ENCODE peak calls at places on chromosomes 3 and 15, in four cellular contexts. H is transverse colon, S is H1, O is upper lobe of left lung. Z is an unnamed sample.

GRCh38 chr3:137962251-137962650 is 47.7 kb upstream of the CLDN18 start:
- DNase-seq in H (no peak), S (no peak), O (no peak), Z (no peak)

GRCh38 chr15:73319460-73320245 is 49.1 kb downstream of the HCN4 start:
- DNase-seq in H (no peak), S (no peak), O (no peak), Z (no peak)

GRCh38 chr15:49881433-49881832 is 237.6 kb downstream of the ATP8B4 start:
- DNase-seq in H (no peak), S (no peak), O (no peak), Z (no peak)

GRCh38 chr15:40420793-40421192 is 15.2 kb downstream of the IVD start:
- DNase-seq in H (peak; percentile 86), S (no peak), O (no peak), Z (peak; percentile 93)

GRCh38 chr3:168081171-168081771 is 14.5 kb downstream of the GOLIM4 start:
- DNase-seq in H (no peak), S (no peak), O (no peak), Z (no peak)

GRCh38 chr3:5197470-5198312 is 10.2 kb downstream of the EDEM1 start:
- DNase-seq in H (no peak), S (no peak), O (no peak), Z (no peak)

GRCh38 chr3:150469031-150469930 is 61.2 kb downstream of the TSC22D2 start:
- DNase-seq in H (peak; percentile 73), S (peak; percentile 9), O (peak; percentile 50), Z (no peak)

GRCh38 chr15:40114218-40114617 is 5.5 kb upstream of the BMF start:
- DNase-seq in H (no peak), S (no peak), O (no peak), Z (no peak)

GRCh38 chr15:65993762-65994161 is 124.5 kb downstream of the RAB11A start:
- DNase-seq in H (no peak), S (no peak), O (no peak), Z (no peak)

GRCh38 chr15:63277044-63277892 is at the start of gene APH1B:
- DNase-seq in H (peak; percentile 90), S (peak; percentile 36), O (peak; percentile 97), Z (peak; percentile 86)

GRCh38 chr3:155673411-155673810 is 71.5 kb downstream of the PLCH1 start:
- DNase-seq in H (no peak), S (no peak), O (no peak), Z (no peak)

GRCh38 chr15:74442604-74443003 is 8.8 kb upstream of the SEMA7A start:
- DNase-seq in H (no peak), S (no peak), O (no peak), Z (no peak)

GRCh38 chr3:45537960-45538640 is 56.5 kb upstream of the LIMD1 start:
- DNase-seq in H (peak; percentile 39), S (no peak), O (no peak), Z (no peak)

GRCh38 chr15:98342911-98343310 is 305.4 kb upstream of the IGF1R start:
- DNase-seq in H (no peak), S (no peak), O (no peak), Z (no peak)

GRCh38 chr15:41150279-41150678 is 34.2 kb upstream of the INO80 start:
- DNase-seq in H (no peak), S (no peak), O (no peak), Z (no peak)

GRCh38 chr3:64623125-64623524 is 64.7 kb downstream of the ADAMTS9 start:
- DNase-seq in H (no peak), S (no peak), O (no peak), Z (no peak)

GRCh38 chr15:40054746-40055575 is 16.0 kb upstream of the SRP14 start:
- DNase-seq in H (peak; percentile 72), S (no peak), O (no peak), Z (peak; percentile 84)

GRCh38 chr3:194079702-194080172 is 56.2 kb upstream of the HES1 start:
- DNase-seq in H (no peak), S (no peak), O (no peak), Z (no peak)

GRCh38 chr3:194080473-194080872 is 55.5 kb upstream of the HES1 start:
- DNase-seq in H (no peak), S (no peak), O (no peak), Z (peak; percentile 4)

GRCh38 chr3:194081826-194082225 is 54.1 kb upstream of the HES1 start:
- DNase-seq in H (no peak), S (no peak), O (no peak), Z (no peak)

GRCh38 chr3:194082596-194083220 is 53.2 kb upstream of the HES1 start:
- DNase-seq in H (no peak), S (no peak), O (peak; percentile 51), Z (no peak)

GRCh38 chr3:194080913-194081800 is 54.8 kb upstream of the HES1 start:
- DNase-seq in H (peak; percentile 46), S (no peak), O (no peak), Z (no peak)
- TF ChIP-seq POLR2AphosphoS5 in H (no peak), S (no peak), O (no peak), Z (no peak)

GRCh38 chr15:43776101-43776717 is 557 bp downstream of the ELL3 start:
- DNase-seq in H (peak; percentile 60), S (no peak), O (peak; percentile 85), Z (peak; percentile 45)
- TF ChIP-seq EP300 in H (no peak), S (no peak), O (no peak), Z (no peak)

GRCh38 chr15:71691700-71692417 is 118.5 kb upstream of the NR2E3 start:
- DNase-seq in H (no peak), S (no peak), O (no peak), Z (peak; percentile 71)
- TF ChIP-seq POLR2AphosphoS5 in H (no peak), S (no peak), O (no peak), Z (peak; percentile 75)

GRCh38 chr3:23916886-23917815 is at the start of the genes NKIRAS1 and RPL15:
- DNase-seq in H (peak; percentile 98), S (peak; percentile 92), O (peak; percentile 96), Z (peak; percentile 97)
- TF ChIP-seq EP300 in H (no peak), S (no peak), O (no peak), Z (peak; percentile 24)

GRCh38 chr3:192917258-192917507 is 473 bp downstream of the MB21D2 start:
- DNase-seq in H (no peak), S (no peak), O (no peak), Z (no peak)
- TF ChIP-seq POLR2AphosphoS5 in H (no peak), S (peak; percentile 41), O (no peak), Z (no peak)

DNA sequence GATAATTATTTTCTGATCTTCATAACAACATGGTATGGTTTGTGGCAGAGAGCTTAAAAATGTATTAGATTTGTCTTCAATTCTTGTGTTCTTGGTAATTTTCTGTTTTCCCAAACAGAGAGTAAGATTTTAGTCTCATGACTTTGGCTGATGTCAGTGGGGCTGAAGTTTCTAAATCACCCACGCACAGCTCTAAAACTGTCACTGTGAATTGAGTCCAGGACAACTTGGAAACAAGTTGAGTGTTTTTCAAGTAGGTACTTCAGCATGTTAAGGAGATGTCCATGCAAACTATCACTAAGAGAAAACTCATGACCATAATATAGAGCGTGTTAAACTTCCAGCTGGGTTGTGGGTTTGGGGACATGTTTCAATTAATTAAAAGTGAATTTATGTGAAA is 90.0 kb downstream of the KLHL25 start:
- DNase-seq in H (no peak), S (no peak), O (no peak), Z (no peak)
- TF ChIP-seq EP300 in H (no peak), S (no peak), O (no peak), Z (no peak)